ENCODE peak calls at places on chromosome 11, in nine cellular contexts. V is neural progenitor cell, X is uterus, H is stomach, Q is Caco-2, I is neuronal stem cell, O is PC-9, T is GM23248, G is HAP-1. R is an unnamed sample. For H3K4me1, the result is how much of the 10 kb centered on the place peaks cover.

GRCh38 chr11:130528862-130529261 is 80.4 kb downstream of the ADAMTS15 start:
- DNase-seq in I (no peak), G (no peak), T (no peak), V (no peak), X (no peak), O (no peak), H (no peak), Q (no peak), R (no peak)

GRCh38 chr11:68328374-68329091 is 16.1 kb downstream of the LRP5 start:
- DNase-seq in T (no peak), H (peak), Q (no peak), X (no peak), V (peak), G (peak), I (peak), O (no peak), R (no peak)

GRCh38 chr11:128409476-128409875 is 177.9 kb downstream of the ETS1 start:
- DNase-seq in T (peak), I (no peak), V (no peak), G (no peak), O (peak), H (no peak), X (no peak), Q (no peak), R (no peak)

GRCh38 chr11:94271885-94272372 is 32.5 kb upstream of the IZUMO1R start:
- DNase-seq in I (no peak), H (no peak), Q (no peak), X (no peak), T (no peak), V (no peak), O (peak), G (no peak), R (no peak)

GRCh38 chr11:83097671-83098070 is 26.0 kb upstream of the RAB30 start:
- DNase-seq in T (peak), Q (no peak), V (no peak), H (no peak), I (no peak), X (no peak), O (no peak), G (no peak), R (no peak)

GRCh38 chr11:105232021-105232420 is 92.5 kb upstream of the CARD18 start:
- DNase-seq in T (no peak), X (no peak), I (no peak), V (no peak), O (no peak), H (no peak), Q (no peak), G (no peak), R (no peak)

GRCh38 chr11:133947298-133947905 is 9.4 kb downstream of the IGSF9B start:
- DNase-seq in X (no peak), T (peak), G (peak), Q (peak), I (peak), H (no peak), O (no peak), V (peak), R (no peak)

GRCh38 chr11:70524096-70524922 is 126.0 kb downstream of the CTTN start:
- DNase-seq in G (no peak), V (no peak), I (no peak), T (no peak), Q (no peak), O (no peak), H (no peak), X (no peak), R (no peak)

GRCh38 chr11:27397619-27398412 is 34.8 kb upstream of the CCDC34 start:
- DNase-seq in V (no peak), G (peak), T (no peak), Q (no peak), O (no peak), H (no peak), I (no peak), X (no peak), R (no peak)

GRCh38 chr11:128772814-128773213 is 78.9 kb downstream of the FLI1 start:
- DNase-seq in I (no peak), T (no peak), Q (no peak), V (no peak), O (no peak), G (no peak), X (no peak), H (peak), R (no peak)

GRCh38 chr11:6617315-6617781 is 1.9 kb downstream of the TPP1 start:
- DNase-seq in X (no peak), O (no peak), H (no peak), V (no peak), I (no peak), G (no peak), T (peak), Q (no peak), R (no peak)

DNA sequence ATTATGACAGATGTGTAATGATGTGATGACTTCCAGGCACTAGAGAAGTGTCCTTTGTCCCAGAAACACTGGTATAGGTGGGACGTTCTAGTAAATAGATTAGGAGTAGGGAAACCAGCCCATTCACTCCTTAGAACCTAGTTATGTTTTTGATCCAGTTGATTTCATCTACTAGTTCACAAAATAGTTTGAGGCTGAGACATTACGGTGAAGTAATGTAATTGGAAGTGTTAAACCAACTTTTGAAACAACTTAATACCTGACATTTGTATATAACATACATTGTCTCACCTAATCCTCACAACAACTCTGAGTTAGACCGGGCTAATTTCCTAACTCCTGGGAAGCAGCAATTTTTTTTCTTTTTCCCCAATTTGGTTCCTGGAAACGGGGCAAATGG is 25.6 kb downstream of the CTNND1 start:
- DNase-seq in G (no peak), H (no peak), T (no peak), X (no peak), V (no peak), O (no peak), I (no peak), Q (no peak), R (no peak)
- H3K4me1 ChIP-seq in G (under half), H (half or more), T (under half), X (under half), V (under half), O (half or more), I (under half), Q (half or more), R (under half)

GRCh38 chr11:8720376-8720775 is 37.8 kb downstream of the RPL27A start:
- DNase-seq in X (no peak), I (no peak), V (no peak), Q (no peak), O (no peak), T (peak), G (no peak), H (peak), R (no peak)
- H3K4me1 ChIP-seq in X (half or more), I (under half), V (half or more), Q (half or more), O (half or more), T (half or more), G (under half), H (half or more), R (under half)

GRCh38 chr11:34773826-34774225 is 142.4 kb downstream of the APIP start:
- DNase-seq in H (no peak), O (peak), X (no peak), V (no peak), G (no peak), T (no peak), Q (no peak), I (no peak), R (no peak)
- H3K4me1 ChIP-seq in H (under half), O (under half), X (under half), V (under half), G (under half), T (under half), Q (under half), I (under half), R (under half)

DNA sequence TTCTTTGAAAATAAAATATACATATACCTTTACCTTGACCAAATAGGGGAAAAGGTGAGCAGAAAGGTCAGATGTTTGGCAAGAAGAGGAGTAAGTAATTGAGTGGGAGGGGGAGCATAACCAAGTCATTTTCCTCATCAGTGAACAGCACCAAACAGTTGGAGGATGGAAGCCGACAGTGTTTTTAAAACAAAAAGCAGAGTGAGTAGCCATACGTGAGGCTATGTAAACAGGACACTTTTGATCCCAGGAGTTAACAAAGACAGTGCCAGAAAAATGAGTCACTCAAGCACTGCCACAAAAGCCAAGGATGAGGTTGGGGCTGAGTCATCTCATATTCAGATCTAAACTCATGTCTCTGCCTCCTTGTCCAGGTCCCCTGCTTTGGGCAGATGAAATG is 734.7 kb downstream of the KCNA4 start:
- DNase-seq in O (peak), Q (no peak), X (no peak), G (no peak), I (no peak), H (no peak), V (no peak), T (peak), R (no peak)
- H3K4me1 ChIP-seq in O (under half), Q (under half), X (under half), G (under half), I (under half), H (under half), V (under half), T (under half), R (under half)

DNA sequence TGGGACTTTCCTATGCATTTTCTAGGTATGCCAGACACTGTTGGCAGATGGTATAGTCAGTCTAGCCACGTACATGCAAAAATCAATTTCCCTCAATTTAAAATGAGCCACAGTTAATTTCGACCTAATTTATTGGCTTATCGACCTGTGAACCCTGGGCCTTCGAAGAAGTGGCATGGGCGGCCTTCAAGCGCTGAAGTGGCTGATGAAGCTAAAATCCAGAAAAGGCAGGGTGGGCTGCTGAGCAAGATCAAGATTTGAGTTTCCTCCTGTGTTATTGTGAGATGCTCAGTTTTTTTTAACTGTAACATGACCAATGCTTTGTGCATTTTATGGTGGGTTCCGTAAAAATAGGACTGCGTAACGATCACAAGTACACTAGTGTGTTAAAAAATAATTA is 5.8 kb upstream of the SORL1-AS1 start:
- DNase-seq in V (no peak), H (no peak), O (no peak), X (no peak), G (no peak), Q (no peak), I (no peak), T (no peak), R (no peak)
- H3K4me1 ChIP-seq in V (under half), H (under half), O (half or more), X (under half), G (under half), Q (under half), I (under half), T (under half), R (under half)

GRCh38 chr11:76159303-76159937 is 46.9 kb downstream of the WNT11 start:
- DNase-seq in G (no peak), I (no peak), Q (no peak), X (no peak), H (no peak), O (no peak), V (no peak), T (no peak), R (no peak)

GRCh38 chr11:76156971-76157427 is 49.3 kb downstream of the WNT11 start:
- DNase-seq in Q (no peak), X (no peak), T (no peak), H (no peak), O (no peak), G (no peak), V (no peak), I (no peak), R (no peak)

GRCh38 chr11:76157891-76158290 is 48.4 kb downstream of the WNT11 start:
- DNase-seq in I (no peak), H (no peak), T (no peak), X (no peak), Q (no peak), O (no peak), V (no peak), G (no peak), R (no peak)

GRCh38 chr11:76159983-76160661 is 46.2 kb downstream of the WNT11 start:
- DNase-seq in I (no peak), O (no peak), V (no peak), X (no peak), H (no peak), G (no peak), Q (no peak), T (no peak), R (no peak)

DNA sequence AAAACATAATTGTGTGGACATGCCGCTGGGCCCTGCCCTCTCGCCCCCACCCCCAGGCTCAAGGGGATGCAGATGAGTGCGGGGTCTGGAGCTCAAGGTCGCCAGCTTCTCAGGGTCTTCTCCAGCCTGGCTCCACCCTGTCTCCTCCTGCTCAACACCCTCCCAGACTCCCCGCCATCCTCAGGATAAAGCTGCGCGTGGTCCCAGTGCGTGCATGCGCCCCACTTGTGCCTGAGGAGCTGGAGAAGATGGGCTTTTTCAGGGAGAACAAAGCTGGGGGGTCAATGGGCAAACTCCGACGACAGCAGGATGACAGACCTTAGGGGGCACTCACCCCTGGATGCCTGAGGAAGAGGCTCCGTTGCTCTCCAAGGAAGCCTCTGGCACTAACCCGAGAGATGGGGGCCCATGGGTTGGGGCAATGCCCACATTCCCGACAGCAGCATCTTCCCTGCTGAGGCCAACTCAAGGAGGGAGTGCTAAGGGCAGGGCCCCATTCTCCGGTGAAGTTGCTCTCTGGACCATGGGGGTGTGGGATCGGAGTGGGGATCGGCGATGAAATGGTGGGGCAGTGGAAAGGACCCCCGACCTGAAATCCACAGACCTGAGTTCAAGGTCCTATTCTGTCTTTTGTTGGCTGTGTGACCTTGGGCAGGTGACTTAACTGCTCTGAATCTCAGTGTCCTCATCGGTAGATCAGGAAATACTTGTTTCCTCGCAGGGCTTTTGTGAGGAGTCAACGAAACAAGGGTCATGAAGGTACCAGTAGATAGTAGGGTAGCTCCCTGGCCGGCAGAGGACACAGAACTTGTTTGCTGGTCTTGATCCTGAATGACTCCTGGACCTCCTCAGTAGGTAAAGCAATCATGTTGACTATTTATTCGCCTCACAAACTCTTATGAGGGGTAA is 47.7 kb downstream of the WNT11 start:
- DNase-seq in Q (no peak), I (no peak), T (no peak), O (no peak), V (no peak), G (no peak), H (no peak), X (no peak), R (no peak)
- H3K4me1 ChIP-seq in Q (under half), I (under half), T (under half), O (under half), V (under half), G (under half), H (under half), X (under half), R (under half)

DNA sequence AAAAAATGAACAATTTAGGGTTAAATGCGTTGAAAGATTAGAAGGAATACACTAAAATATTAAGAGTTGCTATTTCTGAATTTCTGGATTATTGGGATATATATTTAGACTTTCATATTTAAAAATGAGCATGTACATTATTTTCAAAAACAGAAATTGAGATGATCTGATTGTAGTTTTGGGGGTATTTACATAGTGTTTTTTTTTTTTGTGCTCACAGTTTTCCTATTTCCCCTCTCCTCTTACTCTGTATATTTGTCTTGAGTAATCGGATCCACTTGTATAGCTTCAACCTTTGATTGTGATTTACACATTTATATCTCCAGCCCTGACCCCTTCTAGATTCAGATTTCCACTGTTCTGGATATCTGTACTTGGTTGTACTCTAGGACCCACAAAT is 5.3 kb downstream of the USP47 start:
- DNase-seq in Q (no peak), I (no peak), O (no peak), H (no peak), X (no peak), T (no peak), G (no peak), V (no peak), R (no peak)
- H3K4me1 ChIP-seq in Q (under half), I (under half), O (under half), H (half or more), X (under half), T (half or more), G (under half), V (under half), R (under half)

GRCh38 chr11:45864041-45864440 is 16.8 kb downstream of the CRY2 start:
- DNase-seq in I (no peak), X (no peak), V (no peak), T (no peak), O (no peak), Q (no peak), G (no peak), H (no peak), R (no peak)
- H3K4me1 ChIP-seq in I (under half), X (under half), V (under half), T (under half), O (under half), Q (under half), G (under half), H (under half), R (under half)

GRCh38 chr11:114150671-114151070 is 91.2 kb downstream of the ZBTB16 start:
- DNase-seq in I (no peak), Q (no peak), T (no peak), O (no peak), G (no peak), V (no peak), X (no peak), H (peak), R (no peak)
- H3K4me1 ChIP-seq in I (under half), Q (under half), T (under half), O (under half), G (under half), V (under half), X (under half), H (half or more), R (under half)

DNA sequence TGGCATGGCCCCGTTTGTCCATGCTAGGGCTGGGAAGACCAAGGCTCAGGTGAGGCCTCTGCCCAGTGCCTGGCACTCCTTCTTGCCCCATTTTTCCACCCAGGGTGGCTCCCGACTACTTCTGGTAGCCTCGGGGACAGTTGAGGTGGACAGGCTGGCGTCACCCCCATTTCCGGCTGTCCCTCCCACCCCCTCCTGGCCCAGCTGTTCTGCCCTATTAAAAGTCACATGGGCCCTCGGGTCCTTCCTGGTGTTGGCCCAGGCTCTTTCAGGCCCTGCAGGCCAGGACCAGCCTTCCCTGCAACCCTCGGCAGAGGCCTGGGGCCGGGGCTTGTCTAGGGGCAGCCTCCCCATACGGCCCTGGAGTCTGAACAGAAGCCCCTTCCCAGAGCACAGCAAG is 9.5 kb downstream of the CD81 start:
- DNase-seq in G (no peak), O (no peak), H (no peak), X (no peak), T (no peak), V (no peak), I (no peak), Q (no peak), R (no peak)
- H3K4me1 ChIP-seq in G (under half), O (under half), H (half or more), X (half or more), T (under half), V (under half), I (under half), Q (under half), R (under half)